ENCODE peak calls at places on chromosomes 12 and 14, in nine cellular contexts. Z, P, W, B, E, D, O, Y and A are unnamed samples.

GRCh38 chr14:23186913-23187654 is 3.6 kb upstream of the SLC7A8 start:
- DNase-seq in Z (no peak), P (no peak), W (peak; percentile 38), B (no peak), E (no peak), D (no peak), O (no peak), Y (peak; percentile 56), A (no peak)

GRCh38 chr14:70020350-70021170 is 141.3 kb downstream of the SMOC1 start:
- DNase-seq in Z (no peak), P (no peak), W (no peak), B (no peak), E (no peak), D (no peak), O (no peak), Y (no peak), A (no peak)

GRCh38 chr12:47017901-47018479 is 61.4 kb upstream of the PCED1B start:
- DNase-seq in Z (no peak), P (no peak), W (no peak), B (no peak), E (no peak), D (no peak), O (no peak), Y (no peak), A (no peak)

GRCh38 chr12:86838709-86839108 is 582.5 kb upstream of the MGAT4C start:
- DNase-seq in Z (no peak), P (no peak), W (no peak), B (peak; percentile 25), E (no peak), D (no peak), O (no peak), Y (no peak), A (no peak)

GRCh38 chr12:45934956-45935355 is 55.4 kb downstream of the SCAF11 start:
- DNase-seq in Z (no peak), P (no peak), W (no peak), B (no peak), E (no peak), D (no peak), O (no peak), Y (no peak), A (no peak)

GRCh38 chr14:101505216-101505970 is 55.9 kb upstream of the DIO3 start:
- DNase-seq in Z (peak; percentile 56), P (no peak), W (no peak), B (peak; percentile 14), E (peak; percentile 20), D (no peak), O (peak; percentile 64), Y (no peak), A (no peak)

GRCh38 chr14:75430526-75430925 is 2.7 kb downstream of the JDP2 start:
- DNase-seq in Z (no peak), P (no peak), W (peak; percentile 43), B (peak; percentile 17), E (peak; percentile 75), D (peak; percentile 38), O (no peak), Y (no peak), A (no peak)

GRCh38 chr12:122856999-122857671 is 21.9 kb downstream of the HIP1R start:
- DNase-seq in Z (no peak), P (no peak), W (no peak), B (no peak), E (no peak), D (no peak), O (no peak), Y (no peak), A (no peak)

GRCh38 chr12:86331012-86331411 is 74.8 kb upstream of the MGAT4C start:
- DNase-seq in Z (no peak), P (no peak), W (no peak), B (no peak), E (no peak), D (no peak), O (no peak), Y (peak; percentile 50), A (no peak)

GRCh38 chr12:105848286-105848685 is 290.5 kb downstream of the NUAK1 start:
- DNase-seq in Z (no peak), P (no peak), W (no peak), B (no peak), E (no peak), D (no peak), O (no peak), Y (no peak), A (no peak)

GRCh38 chr14:89787525-89787924 is 167.0 kb downstream of the EFCAB11 start:
- DNase-seq in Z (no peak), P (no peak), W (no peak), B (no peak), E (no peak), D (no peak), O (no peak), Y (no peak), A (no peak)

GRCh38 chr14:77099425-77100167 is 1.5 kb downstream of the CIPC start:
- DNase-seq in Z (no peak), P (no peak), W (peak; percentile 44), B (no peak), E (no peak), D (no peak), O (no peak), Y (no peak), A (no peak)

GRCh38 chr14:32934891-32935633 is 3.6 kb upstream of the NPAS3 start:
- DNase-seq in Z (peak; percentile 68), P (no peak), W (no peak), B (peak; percentile 49), E (peak; percentile 29), D (no peak), O (no peak), Y (no peak), A (no peak)

GRCh38 chr14:100213956-100214767 is 24.8 kb upstream of the YY1 start:
- DNase-seq in Z (peak; percentile 94), P (peak; percentile 93), W (peak; percentile 84), B (peak; percentile 96), E (peak; percentile 94), D (peak; percentile 93), O (peak; percentile 97), Y (peak; percentile 96), A (peak; percentile 89)

GRCh38 chr12:69755302-69755701 is 16.6 kb downstream of the RAB3IP start:
- DNase-seq in Z (no peak), P (no peak), W (no peak), B (no peak), E (no peak), D (no peak), O (no peak), Y (no peak), A (no peak)
- H3K4me1 ChIP-seq in Z (no peaks in the 10 kb centered on the region), P (no peaks in the 10 kb centered on the region), W (no peaks in the 10 kb centered on the region), B (no peaks in the 10 kb centered on the region), E (no peaks in the 10 kb centered on the region), D (peaks cover 6% of the 10 kb centered on the region), O (no peaks in the 10 kb centered on the region), Y (no peaks in the 10 kb centered on the region), A (no peaks in the 10 kb centered on the region)

GRCh38 chr14:52902971-52903385 is 47.9 kb downstream of the FERMT2 start:
- DNase-seq in Z (no peak), P (no peak), W (no peak), B (no peak), E (no peak), D (no peak), O (no peak), Y (no peak), A (no peak)
- H3K4me1 ChIP-seq in Z (no peaks in the 10 kb centered on the region), P (no peaks in the 10 kb centered on the region), W (peaks cover 8% of the 10 kb centered on the region), B (peaks cover 2% of the 10 kb centered on the region), E (peaks cover 4% of the 10 kb centered on the region), D (peaks cover 59% of the 10 kb centered on the region), O (peaks cover 18% of the 10 kb centered on the region), Y (peaks cover 19% of the 10 kb centered on the region), A (no peaks in the 10 kb centered on the region)

DNA sequence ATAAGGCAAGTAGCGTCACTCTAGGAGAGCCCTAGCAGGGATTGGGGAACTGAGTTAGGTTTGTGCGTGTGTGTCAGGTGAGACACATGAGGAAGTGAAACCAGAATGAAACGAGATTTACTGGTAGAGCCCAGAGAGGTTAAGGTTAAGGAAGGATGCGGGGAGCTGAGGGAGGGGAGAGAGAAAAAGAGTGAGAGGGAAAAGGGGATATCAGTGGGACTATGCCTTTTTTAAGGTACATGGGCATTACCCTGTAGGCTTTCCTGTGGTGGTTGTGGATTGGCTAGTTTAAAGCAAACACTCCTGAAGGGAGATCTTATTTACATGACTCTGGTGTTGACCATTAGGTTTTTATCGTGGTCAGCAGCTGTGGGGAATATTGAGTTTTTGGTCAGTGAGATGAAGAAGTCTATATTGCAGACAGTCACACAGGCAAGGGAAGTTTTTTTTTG is 13.9 kb downstream of the ZDHHC17 start:
- DNase-seq in Z (no peak), P (peak; percentile 42), W (no peak), B (no peak), E (no peak), D (no peak), O (no peak), Y (no peak), A (no peak)
- H3K4me1 ChIP-seq in Z (no peaks in the 10 kb centered on the region), P (no peaks in the 10 kb centered on the region), W (peaks cover 6% of the 10 kb centered on the region), B (peaks cover 12% of the 10 kb centered on the region), E (no peaks in the 10 kb centered on the region), D (peaks cover 75% of the 10 kb centered on the region), O (peaks cover 6% of the 10 kb centered on the region), Y (peaks cover 11% of the 10 kb centered on the region), A (peaks cover 7% of the 10 kb centered on the region)

GRCh38 chr12:124560519-124560918 is 6.9 kb downstream of the NCOR2 start:
- DNase-seq in Z (no peak), P (no peak), W (no peak), B (no peak), E (no peak), D (no peak), O (no peak), Y (no peak), A (no peak)

GRCh38 chr12:124558298-124558697 is 9.1 kb downstream of the NCOR2 start:
- DNase-seq in Z (no peak), P (no peak), W (no peak), B (no peak), E (no peak), D (no peak), O (peak; percentile 55), Y (no peak), A (no peak)

GRCh38 chr12:124561231-124561630 is 6.2 kb downstream of the NCOR2 start:
- DNase-seq in Z (no peak), P (no peak), W (no peak), B (no peak), E (no peak), D (no peak), O (no peak), Y (no peak), A (no peak)

GRCh38 chr12:124557518-124558223 is 9.7 kb downstream of the NCOR2 start:
- DNase-seq in Z (no peak), P (no peak), W (no peak), B (peak; percentile 66), E (peak; percentile 32), D (no peak), O (no peak), Y (no peak), A (no peak)

DNA sequence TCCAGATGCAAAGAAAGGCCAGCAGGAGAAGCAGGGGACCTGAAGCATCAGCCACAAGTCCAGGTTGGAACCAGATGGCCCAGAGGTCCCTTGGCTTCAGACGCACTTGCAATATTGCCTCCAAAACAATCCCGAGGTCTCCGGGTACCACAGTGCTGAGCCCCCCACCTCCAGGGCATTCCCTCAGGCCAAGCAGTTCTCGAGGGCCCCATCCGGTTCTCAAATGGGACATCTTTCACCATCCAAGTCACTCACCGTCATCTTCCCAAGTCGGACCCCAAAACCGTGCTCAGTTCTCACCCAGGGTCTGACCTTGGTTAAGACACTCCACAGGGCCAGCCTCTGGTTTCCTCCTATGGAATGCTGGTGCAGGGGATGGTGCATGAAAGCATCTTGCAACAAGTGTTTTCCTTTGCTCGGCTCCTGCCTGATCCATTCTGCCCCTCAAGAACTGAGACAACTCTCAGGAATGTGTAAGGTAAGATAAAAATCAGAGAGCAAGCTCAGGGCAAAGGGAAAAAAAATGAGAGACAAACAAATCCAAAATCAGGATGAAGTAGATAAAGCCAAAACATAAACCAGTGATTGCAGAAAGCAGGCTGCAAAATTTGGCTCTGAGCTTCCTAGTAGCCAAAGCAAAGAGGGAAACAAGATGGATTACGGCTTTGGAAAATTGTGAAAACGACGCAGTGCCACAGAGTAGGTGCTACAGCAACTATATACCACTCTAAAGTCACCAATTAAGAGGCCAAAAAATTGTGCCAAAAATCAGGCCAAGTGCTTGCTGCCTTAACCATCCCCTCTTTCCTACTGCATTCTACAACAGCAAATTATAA is 8.0 kb downstream of the NCOR2 start:
- DNase-seq in Z (no peak), P (no peak), W (no peak), B (no peak), E (no peak), D (no peak), O (peak; percentile 54), Y (no peak), A (no peak)
- H3K4me1 ChIP-seq in Z (no peaks in the 10 kb centered on the region), P (no peaks in the 10 kb centered on the region), W (peaks cover 24% of the 10 kb centered on the region), B (peaks cover 16% of the 10 kb centered on the region), E (peaks cover 7% of the 10 kb centered on the region), D (peaks cover 90% of the 10 kb centered on the region), O (no peaks in the 10 kb centered on the region), Y (peaks cover 44% of the 10 kb centered on the region), A (peaks cover 15% of the 10 kb centered on the region)